ENCODE peak calls at places on chromosome 3, in five cellular contexts. S is transverse colon, L is GM04503, D is NCI-H524, K is WTC11. A is an unnamed sample.

GRCh38 chr3:12894629-12895028 is 53.3 kb upstream of the RPL32 start:
- DNase-seq in D (no peak), S (no peak), L (no peak), K (no peak), A (no peak)

GRCh38 chr3:15636028-15636709 is 34.6 kb downstream of the BTD start:
- DNase-seq in K (no peak), S (no peak), L (peak; percentile 90), D (no peak), A (no peak)

GRCh38 chr3:156941311-156941710 is 115.2 kb downstream of the LEKR1 start:
- DNase-seq in D (no peak), S (no peak), K (no peak), L (no peak), A (no peak)

GRCh38 chr3:28726840-28727239 is 378.2 kb upstream of the AZI2 start:
- DNase-seq in S (peak; percentile 41), D (peak; percentile 66), K (peak; percentile 75), L (no peak), A (peak; percentile 56)

GRCh38 chr3:153210116-153210515 is 48.1 kb downstream of the RAP2B start:
- DNase-seq in L (peak; percentile 21), K (no peak), D (no peak), S (no peak), A (no peak)

GRCh38 chr3:194833511-194833910 is 147.8 kb downstream of the FAM43A start:
- DNase-seq in D (no peak), K (no peak), L (no peak), S (no peak), A (peak; percentile 35)

GRCh38 chr3:113844622-113845222 is 6.1 kb downstream of the GRAMD1C start:
- DNase-seq in L (no peak), K (no peak), D (peak; percentile 76), S (no peak), A (no peak)

GRCh38 chr3:185858502-185859225 is 33.8 kb upstream of the IGF2BP2 start:
- DNase-seq in S (no peak), D (no peak), L (no peak), K (no peak), A (peak; percentile 63)

GRCh38 chr3:31404871-31405270 is 127.9 kb upstream of the STT3B start:
- DNase-seq in L (no peak), K (no peak), S (no peak), D (no peak), A (no peak)

GRCh38 chr3:88150771-88151170 is 1.0 kb downstream of the C3orf38 start:
- DNase-seq in D (no peak), L (no peak), S (no peak), K (no peak), A (no peak)

GRCh38 chr3:114758828-114759709 is 388.0 kb downstream of the ZBTB20 start:
- DNase-seq in K (no peak), L (peak; percentile 60), S (no peak), D (no peak), A (no peak)

GRCh38 chr3:105409364-105409763 is 42.7 kb downstream of the ALCAM start:
- DNase-seq in S (no peak), D (no peak), L (no peak), K (no peak), A (no peak)

GRCh38 chr3:177367783-177368182 is 170.5 kb upstream of the TBL1XR1 start:
- DNase-seq in D (no peak), L (no peak), K (no peak), S (no peak), A (no peak)